ENCODE peak calls at places on chromosomes 5 and 9, in seven cellular contexts. R is thyroid gland; J is mesenchymal stem cell; P is neuronal stem cell; X is cardiac muscle cell; T is body of pancreas; D is CD4-positive, alpha-beta memory T cell. V is an unnamed sample. For H3K4me1, the result is how much of the 10 kb centered on the place peaks cover.

GRCh38 chr5:54644226-54644625 is 126.7 kb downstream of the SNX18 start:
- DNase-seq in X (no peak), P (no peak), J (peak), T (no peak), R (no peak), D (no peak), V (no peak)

GRCh38 chr5:64742411-64742810 is 26.1 kb downstream of the SREK1IP1 start:
- DNase-seq in J (no peak), X (no peak), P (no peak), T (no peak), R (no peak), D (no peak), V (no peak)

GRCh38 chr5:115389799-115390382 is 93.4 kb upstream of the CCDC112 start:
- DNase-seq in R (peak), J (no peak), T (no peak), D (no peak), P (no peak), X (no peak), V (no peak)

GRCh38 chr5:142611154-142611553 is 74.7 kb downstream of the FGF1 start:
- DNase-seq in J (peak), R (peak), T (peak), P (peak), D (peak), X (peak), V (peak)

GRCh38 chr5:134547579-134547978 is 22.1 kb downstream of the JADE2 start:
- DNase-seq in X (no peak), R (peak), P (no peak), J (peak), T (no peak), D (no peak), V (no peak)

GRCh38 chr5:31232273-31232888 is 38.9 kb downstream of the CDH6 start:
- DNase-seq in P (peak), T (no peak), J (peak), X (peak), D (no peak), R (peak), V (no peak)

GRCh38 chr9:12640021-12640587 is 53.1 kb upstream of the TYRP1 start:
- DNase-seq in D (no peak), T (no peak), J (peak), R (no peak), P (peak), X (peak), V (no peak)

GRCh38 chr9:88966894-88967676 is 24.2 kb upstream of the S1PR3 start:
- DNase-seq in J (no peak), R (no peak), X (no peak), P (no peak), D (no peak), T (no peak), V (no peak)

GRCh38 chr5:170752257-170753215 is 31.0 kb upstream of the GABRP start:
- DNase-seq in R (peak), X (peak), J (no peak), P (no peak), D (no peak), T (no peak), V (no peak)

GRCh38 chr9:131045300-131046092 is 36.5 kb downstream of the LAMC3 start:
- DNase-seq in T (no peak), R (no peak), P (no peak), D (no peak), X (no peak), J (no peak), V (no peak)

GRCh38 chr5:86376214-86376613 is 241.5 kb upstream of the COX7C start:
- DNase-seq in D (no peak), P (no peak), J (no peak), R (no peak), T (no peak), X (no peak), V (no peak)

GRCh38 chr5:90967443-90967842 is 408.8 kb downstream of the ADGRV1 start:
- DNase-seq in D (no peak), X (no peak), R (no peak), T (no peak), J (no peak), P (no peak), V (no peak)

GRCh38 chr5:61162832-61163567 is 732 bp upstream of the SMIM15 start:
- DNase-seq in D (no peak), P (no peak), T (peak), X (peak), J (peak), R (peak), V (no peak)

GRCh38 chr5:128199104-128199503 is 115.5 kb downstream of the SLC12A2 start:
- DNase-seq in R (no peak), D (no peak), X (no peak), P (no peak), T (peak), J (peak), V (no peak)

GRCh38 chr5:134115806-134116175 is 1.3 kb downstream of the TCF7 start:
- DNase-seq in T (no peak), J (no peak), X (no peak), D (no peak), P (no peak), R (peak), V (no peak)

GRCh38 chr9:15357050-15357653 is 50.1 kb upstream of the TTC39B start:
- DNase-seq in P (no peak), J (no peak), R (no peak), T (no peak), D (peak), X (no peak), V (no peak)

GRCh38 chr5:138615461-138615860 is 40.3 kb upstream of the HSPA9 start:
- DNase-seq in D (no peak), X (no peak), R (peak), J (no peak), T (no peak), P (no peak), V (no peak)

GRCh38 chr9:121818841-121819430 is 167.5 kb downstream of the DAB2IP start:
- DNase-seq in R (no peak), X (no peak), T (no peak), D (no peak), J (no peak), P (no peak), V (no peak)

GRCh38 chr5:151192626-151193025 is 31.3 kb downstream of the CCDC69 start:
- DNase-seq in X (no peak), R (no peak), P (no peak), D (no peak), T (no peak), J (no peak), V (no peak)

GRCh38 chr5:38666668-38667498 is 110.4 kb upstream of the LIFR start:
- DNase-seq in J (peak), R (peak), X (peak), P (no peak), D (no peak), T (peak), V (no peak)

GRCh38 chr5:40681351-40682311 is 1.9 kb downstream of the PTGER4 start:
- DNase-seq in J (peak), T (peak), P (no peak), R (peak), X (peak), D (peak), V (no peak)

GRCh38 chr9:33161589-33162132 is 5.5 kb downstream of the B4GALT1 start:
- DNase-seq in R (peak), X (no peak), D (no peak), T (peak), J (no peak), P (no peak), V (no peak)

GRCh38 chr5:15056988-15057592 is 185.5 kb upstream of the ANKH start:
- DNase-seq in R (no peak), T (no peak), X (no peak), D (no peak), J (no peak), P (no peak), V (no peak)

GRCh38 chr9:4553951-4554381 is 63.7 kb downstream of the SLC1A1 start:
- DNase-seq in X (no peak), R (peak), J (no peak), P (no peak), T (no peak), D (no peak), V (no peak)

GRCh38 chr5:17248999-17249634 is 31.7 kb downstream of the BASP1 start:
- DNase-seq in X (no peak), R (no peak), P (no peak), J (peak), T (no peak), D (no peak), V (no peak)

GRCh38 chr9:114169940-114170791 is 14.8 kb downstream of the COL27A1 start:
- DNase-seq in R (no peak), P (no peak), J (no peak), D (no peak), T (no peak), X (no peak), V (no peak)

GRCh38 chr9:130421802-130422276 is 22.9 kb upstream of the ASS1 start:
- DNase-seq in D (no peak), J (peak), P (no peak), X (no peak), R (peak), T (no peak), V (no peak)

GRCh38 chr5:81748556-81748955 is 2.3 kb downstream of the SSBP2 start:
- DNase-seq in J (no peak), T (no peak), P (no peak), R (no peak), D (no peak), X (no peak), V (no peak)

GRCh38 chr9:12723409-12724028 is 30.3 kb downstream of the TYRP1 start:
- DNase-seq in R (no peak), T (no peak), D (no peak), J (peak), P (no peak), X (peak), V (no peak)

GRCh38 chr5:154287136-154287535 is 96.6 kb downstream of the GALNT10 start:
- DNase-seq in D (no peak), P (no peak), X (peak), J (peak), T (no peak), R (peak), V (no peak)

GRCh38 chr9:33295571-33295970 is 5.3 kb downstream of the NFX1 start:
- DNase-seq in P (no peak), D (no peak), R (no peak), J (no peak), T (no peak), X (no peak), V (no peak)

GRCh38 chr9:124257865-124258764 is at the start of gene NEK6:
- DNase-seq in R (no peak), P (no peak), T (peak), D (peak), X (peak), J (peak), V (peak)

GRCh38 chr9:124084087-124084486 is 72.5 kb downstream of the LHX2 start:
- DNase-seq in P (no peak), X (no peak), J (no peak), R (no peak), D (no peak), T (no peak), V (no peak)

GRCh38 chr5:132876020-132876759 is 2.7 kb downstream of the LEAP2 start:
- DNase-seq in R (no peak), D (no peak), X (peak), P (no peak), J (peak), T (no peak), V (no peak)

GRCh38 chr9:95511952-95512750 is 4.6 kb downstream of the PTCH1 start:
- DNase-seq in P (no peak), J (peak), T (no peak), R (no peak), X (peak), D (no peak), V (no peak)

GRCh38 chr5:179623906-179624741 is 653 bp upstream of the HNRNPH1 start:
- DNase-seq in D (no peak), P (no peak), T (no peak), J (peak), R (no peak), X (no peak), V (peak)

GRCh38 chr5:1292139-1292538 is 2.7 kb downstream of the TERT start:
- DNase-seq in X (no peak), R (no peak), P (no peak), D (no peak), J (no peak), T (no peak), V (no peak)

GRCh38 chr5:140175367-140176027 is 509 bp downstream of the CYSTM1 start:
- DNase-seq in J (peak), T (peak), X (peak), P (peak), R (peak), D (peak), V (peak)

GRCh38 chr9:29866556-29866955 is 2293.3 kb upstream of the C9orf72 start:
- DNase-seq in T (no peak), R (no peak), P (peak), J (peak), D (no peak), X (peak), V (no peak)

GRCh38 chr9:127557466-127557869 is 54.6 kb upstream of the STXBP1 start:
- DNase-seq in R (no peak), P (no peak), T (no peak), J (peak), X (peak), D (no peak), V (no peak)
- H3K4me1 ChIP-seq in R (half or more), P (under half), T (half or more), J (half or more), X (under half), D (half or more), V (half or more)

GRCh38 chr5:68217476-68217984 is 2.0 kb downstream of the PIK3R1 start:
- DNase-seq in J (peak), P (no peak), X (no peak), R (peak), T (no peak), D (no peak), V (no peak)

GRCh38 chr5:68216737-68217231 is 1.2 kb downstream of the PIK3R1 start:
- DNase-seq in J (peak), D (peak), T (no peak), X (no peak), R (peak), P (peak), V (no peak)

GRCh38 chr5:68215888-68216736 is 556 bp downstream of the PIK3R1 start:
- DNase-seq in X (peak), J (peak), P (peak), R (peak), T (peak), D (peak), V (peak)

GRCh38 chr5:68215208-68215887 is at the start of gene PIK3R1:
- DNase-seq in D (peak), J (peak), R (peak), P (peak), X (peak), T (peak), V (peak)

GRCh38 chr5:68214472-68215207 is 916 bp upstream of the PIK3R1 start:
- DNase-seq in D (no peak), J (peak), X (peak), T (no peak), P (no peak), R (peak), V (peak)
- H3K27ac ChIP-seq in D (peak), J (peak), X (peak), T (peak), P (peak), R (peak), V (peak)

GRCh38 chr9:136565722-136566552 is 20.1 kb upstream of the NOTCH1 start:
- DNase-seq in D (no peak), X (no peak), P (no peak), J (no peak), T (no peak), R (no peak), V (no peak)

GRCh38 chr9:136566553-136566895 is 20.7 kb upstream of the NOTCH1 start:
- DNase-seq in T (no peak), X (no peak), R (no peak), J (no peak), D (no peak), P (no peak), V (no peak)

GRCh38 chr9:136567651-136568287 is 21.9 kb upstream of the NOTCH1 start:
- DNase-seq in P (no peak), D (no peak), T (peak), J (peak), X (no peak), R (peak), V (no peak)

GRCh38 chr9:136568288-136569081 is 22.6 kb upstream of the NOTCH1 start:
- DNase-seq in D (no peak), X (no peak), T (no peak), J (no peak), R (no peak), P (no peak), V (no peak)

DNA sequence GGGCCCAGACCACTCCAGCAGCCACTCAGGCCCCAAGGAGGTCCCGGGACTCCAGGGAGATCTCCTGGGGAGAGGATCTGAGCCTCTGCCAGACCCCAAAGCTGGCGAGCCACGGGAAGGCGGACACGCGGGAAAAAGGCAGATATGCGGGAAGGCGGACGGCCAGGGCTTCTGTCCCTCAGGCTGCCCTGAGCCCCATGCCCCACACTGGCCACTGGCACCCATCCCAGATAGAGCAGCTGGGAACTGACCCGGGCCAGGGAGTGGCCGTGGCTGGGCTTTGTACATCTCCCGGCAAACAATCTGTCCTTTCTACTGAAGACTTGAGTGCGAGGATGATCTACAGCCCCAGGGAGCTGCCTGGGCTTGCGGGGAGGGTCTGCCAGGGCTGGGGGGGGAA is 21.1 kb upstream of the NOTCH1 start:
- DNase-seq in X (no peak), J (no peak), R (peak), T (peak), D (no peak), P (no peak), V (no peak)
- H3K4me3 ChIP-seq in X (no peak), J (no peak), R (no peak), T (no peak), D (no peak), P (no peak), V (no peak)

GRCh38 chr5:120552638-120553037 is 88.5 kb downstream of the PRR16 start:
- DNase-seq in R (no peak), P (no peak), T (no peak), J (no peak), D (no peak), X (no peak), V (no peak)
- H3K4me1 ChIP-seq in R (under half), P (under half), T (under half), J (under half), D (under half), X (under half), V (under half)

GRCh38 chr5:2536632-2537031 is 214.8 kb downstream of the IRX2 start:
- DNase-seq in X (no peak), J (no peak), T (no peak), R (no peak), P (no peak), D (no peak), V (no peak)
- H3K27ac ChIP-seq in X (no peak), J (no peak), T (no peak), R (no peak), P (peak), D (no peak), V (no peak)